ENCODE peak calls at places on chromosomes 6 and 20, in four cellular contexts. W is HCT116, H is posterior vena cava, C is mesenteric fat pad. O is an unnamed sample.

GRCh38 chr20:41276317-41276751 is 41.2 kb downstream of the ZHX3 start:
- DNase-seq in W (no peak), H (no peak), C (no peak), O (no peak)

GRCh38 chr6:34514593-34515472 is 41.3 kb downstream of the SPDEF start:
- DNase-seq in W (no peak), H (peak; percentile 74), C (peak; percentile 73), O (peak; percentile 56)

GRCh38 chr6:84052204-84052882 is 18.8 kb downstream of the MRAP2 start:
- DNase-seq in W (no peak), H (peak; percentile 86), C (no peak), O (no peak)

GRCh38 chr6:82951389-82951788 is 114.3 kb downstream of the UBE3D start:
- DNase-seq in W (no peak), H (no peak), C (no peak), O (no peak)

GRCh38 chr20:46406986-46407670 is 713 bp upstream of the ELMO2 start:
- DNase-seq in W (peak; percentile 19), H (peak; percentile 89), C (no peak), O (peak; percentile 87)

GRCh38 chr20:62104234-62104789 is 18.0 kb upstream of the LSM14B start:
- DNase-seq in W (no peak), H (no peak), C (no peak), O (no peak)

GRCh38 chr6:35015996-35016395 is 125.1 kb downstream of the TCP11 start:
- DNase-seq in W (no peak), H (no peak), C (no peak), O (no peak)

GRCh38 chr6:21188505-21189223 is 404.9 kb upstream of the SOX4 start:
- DNase-seq in W (no peak), H (no peak), C (no peak), O (no peak)

GRCh38 chr6:136739501-136739900 is 52.8 kb downstream of the MAP3K5 start:
- DNase-seq in W (no peak), H (no peak), C (no peak), O (no peak)

GRCh38 chr6:35049885-35050284 is 91.3 kb downstream of the TCP11 start:
- DNase-seq in W (no peak), H (no peak), C (no peak), O (peak; percentile 85)

GRCh38 chr20:5489596-5489995 is 172.8 kb upstream of the PROKR2 start:
- DNase-seq in W (no peak), H (no peak), C (no peak), O (no peak)

GRCh38 chr6:56450882-56451739 is 191.6 kb downstream of the DST start:
- DNase-seq in W (no peak), H (peak; percentile 87), C (no peak), O (peak; percentile 83)

GRCh38 chr6:151483968-151484367 is 9.8 kb upstream of the CCDC170 start:
- DNase-seq in W (no peak), H (no peak), C (no peak), O (no peak)

GRCh38 chr6:15517600-15517999 is 145.2 kb downstream of the DTNBP1 start:
- DNase-seq in W (no peak), H (peak; percentile 34), C (no peak), O (peak; percentile 56)

GRCh38 chr6:27448456-27448855 is 24.4 kb downstream of the ZNF184 start:
- DNase-seq in W (no peak), H (no peak), C (no peak), O (no peak)